ENCODE peak calls at places on chromosomes 4 and X, in ten cellular contexts. One of them, this sample, is unnamed.

GRCh38 chr4:48024522-48024921 is 8.0 kb downstream of the NIPAL1 start:
- DNase-seq in right atrium auricular region: no peak
- DNase-seq in Calu3: no peak
- DNase-seq in thyroid gland: no peak
- DNase-seq in CD8-positive, alpha-beta T cell: no peak
- DNase-seq in activated CD8-positive, alpha-beta T cell treated with anti-CD3 and anti-CD28 coated beads for 36 hours: no peak
- DNase-seq in retinal pigment epithelial cell: no peak
- DNase-seq in fibroblast of mammary gland: no peak
- DNase-seq in GM10248: no peak
- DNase-seq in pancreas: no peak
- DNase-seq in this sample: no peak

GRCh38 chr4:39078829-39079228 is 16.8 kb downstream of the KLHL5 start:
- DNase-seq in right atrium auricular region: no peak
- DNase-seq in Calu3: no peak
- DNase-seq in thyroid gland: no peak
- DNase-seq in CD8-positive, alpha-beta T cell: no peak
- DNase-seq in activated CD8-positive, alpha-beta T cell treated with anti-CD3 and anti-CD28 coated beads for 36 hours: no peak
- DNase-seq in retinal pigment epithelial cell: no peak
- DNase-seq in fibroblast of mammary gland: no peak
- DNase-seq in GM10248: no peak
- DNase-seq in pancreas: no peak
- DNase-seq in this sample: no peak

GRCh38 chrX:116427976-116428375 is 8.4 kb upstream of the SLC6A14 start:
- DNase-seq in right atrium auricular region: no peak
- DNase-seq in Calu3: no peak
- DNase-seq in thyroid gland: no peak
- DNase-seq in CD8-positive, alpha-beta T cell: no peak
- DNase-seq in activated CD8-positive, alpha-beta T cell treated with anti-CD3 and anti-CD28 coated beads for 36 hours: no peak
- DNase-seq in retinal pigment epithelial cell: no peak
- DNase-seq in fibroblast of mammary gland: no peak
- DNase-seq in GM10248: no peak
- DNase-seq in pancreas: no peak
- DNase-seq in this sample: no peak

GRCh38 chrX:152632445-152633097 is 5.1 kb upstream of the GABRQ start:
- DNase-seq in right atrium auricular region: no peak
- DNase-seq in Calu3: peak
- DNase-seq in thyroid gland: peak
- DNase-seq in CD8-positive, alpha-beta T cell: no peak
- DNase-seq in activated CD8-positive, alpha-beta T cell treated with anti-CD3 and anti-CD28 coated beads for 36 hours: peak
- DNase-seq in retinal pigment epithelial cell: no peak
- DNase-seq in fibroblast of mammary gland: peak
- DNase-seq in GM10248: no peak
- DNase-seq in pancreas: peak
- DNase-seq in this sample: peak

GRCh38 chr4:110850461-110851447 is 227.9 kb upstream of the PITX2 start:
- DNase-seq in right atrium auricular region: no peak
- DNase-seq in Calu3: no peak
- DNase-seq in thyroid gland: no peak
- DNase-seq in CD8-positive, alpha-beta T cell: no peak
- DNase-seq in activated CD8-positive, alpha-beta T cell treated with anti-CD3 and anti-CD28 coated beads for 36 hours: no peak
- DNase-seq in retinal pigment epithelial cell: no peak
- DNase-seq in fibroblast of mammary gland: no peak
- DNase-seq in GM10248: no peak
- DNase-seq in pancreas: no peak
- DNase-seq in this sample: no peak

GRCh38 chr4:139834210-139834609 is 168.6 kb downstream of the MGST2 start:
- DNase-seq in right atrium auricular region: no peak
- DNase-seq in Calu3: no peak
- DNase-seq in thyroid gland: no peak
- DNase-seq in CD8-positive, alpha-beta T cell: no peak
- DNase-seq in activated CD8-positive, alpha-beta T cell treated with anti-CD3 and anti-CD28 coated beads for 36 hours: no peak
- DNase-seq in retinal pigment epithelial cell: no peak
- DNase-seq in fibroblast of mammary gland: no peak
- DNase-seq in GM10248: no peak
- DNase-seq in pancreas: no peak
- DNase-seq in this sample: no peak

GRCh38 chrX:55867254-55867653 is 149.7 kb downstream of the RRAGB start:
- DNase-seq in right atrium auricular region: no peak
- DNase-seq in Calu3: peak
- DNase-seq in thyroid gland: no peak
- DNase-seq in CD8-positive, alpha-beta T cell: no peak
- DNase-seq in activated CD8-positive, alpha-beta T cell treated with anti-CD3 and anti-CD28 coated beads for 36 hours: peak
- DNase-seq in retinal pigment epithelial cell: no peak
- DNase-seq in fibroblast of mammary gland: peak
- DNase-seq in GM10248: no peak
- DNase-seq in pancreas: no peak
- DNase-seq in this sample: no peak

GRCh38 chr4:183873389-183874185 is 31.5 kb upstream of the STOX2 start:
- DNase-seq in right atrium auricular region: no peak
- DNase-seq in Calu3: no peak
- DNase-seq in thyroid gland: no peak
- DNase-seq in CD8-positive, alpha-beta T cell: no peak
- DNase-seq in activated CD8-positive, alpha-beta T cell treated with anti-CD3 and anti-CD28 coated beads for 36 hours: no peak
- DNase-seq in retinal pigment epithelial cell: no peak
- DNase-seq in fibroblast of mammary gland: no peak
- DNase-seq in GM10248: no peak
- DNase-seq in pancreas: no peak
- DNase-seq in this sample: no peak

GRCh38 chr4:80309301-80310004 is 26.1 kb upstream of the CFAP299 start:
- DNase-seq in right atrium auricular region: no peak
- DNase-seq in Calu3: no peak
- DNase-seq in thyroid gland: no peak
- DNase-seq in CD8-positive, alpha-beta T cell: no peak
- DNase-seq in activated CD8-positive, alpha-beta T cell treated with anti-CD3 and anti-CD28 coated beads for 36 hours: no peak
- DNase-seq in retinal pigment epithelial cell: peak
- DNase-seq in fibroblast of mammary gland: peak
- DNase-seq in GM10248: no peak
- DNase-seq in pancreas: no peak
- DNase-seq in this sample: no peak

GRCh38 chr4:121353213-121353612 is 27.6 kb downstream of the QRFPR start:
- DNase-seq in right atrium auricular region: no peak
- DNase-seq in Calu3: no peak
- DNase-seq in thyroid gland: no peak
- DNase-seq in CD8-positive, alpha-beta T cell: no peak
- DNase-seq in activated CD8-positive, alpha-beta T cell treated with anti-CD3 and anti-CD28 coated beads for 36 hours: no peak
- DNase-seq in retinal pigment epithelial cell: no peak
- DNase-seq in fibroblast of mammary gland: no peak
- DNase-seq in GM10248: no peak
- DNase-seq in pancreas: no peak
- DNase-seq in this sample: no peak

GRCh38 chr4:23981328-23981727 is 91.5 kb upstream of the PPARGC1A start:
- DNase-seq in right atrium auricular region: no peak
- DNase-seq in Calu3: no peak
- DNase-seq in thyroid gland: no peak
- DNase-seq in CD8-positive, alpha-beta T cell: no peak
- DNase-seq in activated CD8-positive, alpha-beta T cell treated with anti-CD3 and anti-CD28 coated beads for 36 hours: no peak
- DNase-seq in retinal pigment epithelial cell: no peak
- DNase-seq in fibroblast of mammary gland: no peak
- DNase-seq in GM10248: no peak
- DNase-seq in pancreas: no peak
- DNase-seq in this sample: no peak

GRCh38 chr4:74501579-74501978 is 56.6 kb downstream of the AREG start:
- DNase-seq in right atrium auricular region: no peak
- DNase-seq in Calu3: no peak
- DNase-seq in thyroid gland: no peak
- DNase-seq in CD8-positive, alpha-beta T cell: no peak
- DNase-seq in activated CD8-positive, alpha-beta T cell treated with anti-CD3 and anti-CD28 coated beads for 36 hours: no peak
- DNase-seq in retinal pigment epithelial cell: no peak
- DNase-seq in fibroblast of mammary gland: peak
- DNase-seq in GM10248: no peak
- DNase-seq in pancreas: no peak
- DNase-seq in this sample: no peak

GRCh38 chr4:32847466-32847865 is 2127.3 kb downstream of the PCDH7 start:
- DNase-seq in right atrium auricular region: no peak
- DNase-seq in Calu3: no peak
- DNase-seq in thyroid gland: no peak
- DNase-seq in CD8-positive, alpha-beta T cell: no peak
- DNase-seq in activated CD8-positive, alpha-beta T cell treated with anti-CD3 and anti-CD28 coated beads for 36 hours: no peak
- DNase-seq in retinal pigment epithelial cell: no peak
- DNase-seq in fibroblast of mammary gland: peak
- DNase-seq in GM10248: no peak
- DNase-seq in pancreas: no peak
- DNase-seq in this sample: no peak

DNA sequence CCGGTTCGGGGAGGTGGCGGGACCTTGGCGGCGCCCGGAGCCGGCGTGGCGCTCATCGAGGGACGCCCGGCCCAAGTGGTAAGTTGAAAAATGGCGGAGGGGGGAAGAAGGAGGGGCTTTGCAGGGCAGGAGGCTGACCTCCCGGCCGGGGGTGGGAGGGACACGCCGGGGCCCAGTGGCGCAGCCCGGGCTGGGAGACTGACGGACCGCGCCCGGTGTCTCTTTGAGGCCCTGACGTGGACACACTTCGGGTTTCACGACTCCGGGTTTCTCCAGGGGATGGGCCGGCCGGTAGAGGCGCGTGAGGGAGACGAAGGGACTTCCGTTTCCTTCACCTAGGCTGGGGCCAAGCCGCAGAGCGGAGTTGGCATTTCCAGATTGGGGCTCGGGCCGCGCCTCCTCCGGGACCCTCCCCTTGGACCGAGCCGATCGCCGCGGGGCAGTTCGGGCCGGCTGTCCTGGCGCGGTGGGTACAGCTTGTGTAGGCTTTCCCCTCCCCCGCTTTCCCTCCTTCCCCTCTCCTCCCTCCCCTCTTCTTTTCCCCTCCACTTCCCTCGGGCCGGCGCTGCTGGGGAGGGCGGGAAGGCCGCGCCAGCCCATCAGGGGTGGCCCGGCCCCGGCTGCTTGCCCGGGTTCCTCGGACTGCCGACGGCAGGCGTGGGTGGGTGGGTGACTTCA is at the start of gene XIAP:
- DNase-seq in right atrium auricular region: peak
- DNase-seq in Calu3: peak
- DNase-seq in thyroid gland: peak
- DNase-seq in CD8-positive, alpha-beta T cell: peak
- DNase-seq in activated CD8-positive, alpha-beta T cell treated with anti-CD3 and anti-CD28 coated beads for 36 hours: peak
- DNase-seq in retinal pigment epithelial cell: peak
- DNase-seq in fibroblast of mammary gland: peak
- DNase-seq in GM10248: peak
- DNase-seq in pancreas: peak
- DNase-seq in this sample: peak
- TF ChIP-seq CTCF in right atrium auricular region: no peak
- TF ChIP-seq CTCF in Calu3: no peak
- TF ChIP-seq CTCF in thyroid gland: no peak
- TF ChIP-seq CTCF in CD8-positive, alpha-beta T cell: no peak
- TF ChIP-seq CTCF in activated CD8-positive, alpha-beta T cell treated with anti-CD3 and anti-CD28 coated beads for 36 hours: no peak
- TF ChIP-seq CTCF in retinal pigment epithelial cell: no peak
- TF ChIP-seq CTCF in fibroblast of mammary gland: no peak
- TF ChIP-seq CTCF in GM10248: no peak
- TF ChIP-seq CTCF in pancreas: no peak
- TF ChIP-seq CTCF in this sample: no peak

GRCh38 chr4:133823177-133823576 is 378.4 kb downstream of the PABPC4L start:
- DNase-seq in right atrium auricular region: no peak
- DNase-seq in Calu3: no peak
- DNase-seq in thyroid gland: no peak
- DNase-seq in CD8-positive, alpha-beta T cell: no peak
- DNase-seq in activated CD8-positive, alpha-beta T cell treated with anti-CD3 and anti-CD28 coated beads for 36 hours: no peak
- DNase-seq in retinal pigment epithelial cell: no peak
- DNase-seq in fibroblast of mammary gland: no peak
- DNase-seq in GM10248: no peak
- DNase-seq in pancreas: no peak
- DNase-seq in this sample: no peak
- TF ChIP-seq CTCF in right atrium auricular region: no peak
- TF ChIP-seq CTCF in Calu3: no peak
- TF ChIP-seq CTCF in thyroid gland: no peak
- TF ChIP-seq CTCF in CD8-positive, alpha-beta T cell: no peak
- TF ChIP-seq CTCF in activated CD8-positive, alpha-beta T cell treated with anti-CD3 and anti-CD28 coated beads for 36 hours: no peak
- TF ChIP-seq CTCF in retinal pigment epithelial cell: no peak
- TF ChIP-seq CTCF in fibroblast of mammary gland: no peak
- TF ChIP-seq CTCF in GM10248: no peak
- TF ChIP-seq CTCF in pancreas: no peak
- TF ChIP-seq CTCF in this sample: no peak

DNA sequence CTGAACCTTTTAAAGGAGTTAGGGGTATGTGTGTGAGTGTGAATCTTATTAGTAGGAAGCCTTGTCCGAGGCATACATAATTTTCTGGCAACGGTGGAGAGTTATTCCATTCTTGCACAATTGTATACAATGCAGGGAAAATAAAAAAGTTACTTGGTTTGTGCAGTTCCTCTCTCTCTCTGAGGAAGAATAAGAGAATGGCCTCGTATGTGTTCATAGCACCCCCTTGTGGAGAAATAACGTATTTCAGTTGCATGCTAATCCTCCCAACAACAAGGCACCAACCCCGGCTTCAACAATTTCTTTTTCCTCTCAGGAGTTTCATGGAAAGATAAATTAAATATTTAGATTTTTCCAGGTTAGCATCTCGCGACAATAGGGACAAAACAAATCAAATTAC is 33.7 kb upstream of the FGF13 start:
- DNase-seq in right atrium auricular region: no peak
- DNase-seq in Calu3: peak
- DNase-seq in thyroid gland: no peak
- DNase-seq in CD8-positive, alpha-beta T cell: no peak
- DNase-seq in activated CD8-positive, alpha-beta T cell treated with anti-CD3 and anti-CD28 coated beads for 36 hours: peak
- DNase-seq in retinal pigment epithelial cell: peak
- DNase-seq in fibroblast of mammary gland: peak
- DNase-seq in GM10248: peak
- DNase-seq in pancreas: no peak
- DNase-seq in this sample: no peak
- TF ChIP-seq CTCF in right atrium auricular region: peak
- TF ChIP-seq CTCF in Calu3: no peak
- TF ChIP-seq CTCF in thyroid gland: peak
- TF ChIP-seq CTCF in CD8-positive, alpha-beta T cell: no peak
- TF ChIP-seq CTCF in activated CD8-positive, alpha-beta T cell treated with anti-CD3 and anti-CD28 coated beads for 36 hours: peak
- TF ChIP-seq CTCF in retinal pigment epithelial cell: peak
- TF ChIP-seq CTCF in fibroblast of mammary gland: peak
- TF ChIP-seq CTCF in GM10248: peak
- TF ChIP-seq CTCF in pancreas: peak
- TF ChIP-seq CTCF in this sample: no peak

GRCh38 chrX:129462707-129463106 is 60.6 kb downstream of the SMARCA1 start:
- DNase-seq in right atrium auricular region: no peak
- DNase-seq in Calu3: no peak
- DNase-seq in thyroid gland: no peak
- DNase-seq in CD8-positive, alpha-beta T cell: no peak
- DNase-seq in activated CD8-positive, alpha-beta T cell treated with anti-CD3 and anti-CD28 coated beads for 36 hours: no peak
- DNase-seq in retinal pigment epithelial cell: no peak
- DNase-seq in fibroblast of mammary gland: no peak
- DNase-seq in GM10248: no peak
- DNase-seq in pancreas: no peak
- DNase-seq in this sample: no peak
- TF ChIP-seq CTCF in right atrium auricular region: peak
- TF ChIP-seq CTCF in Calu3: no peak
- TF ChIP-seq CTCF in thyroid gland: no peak
- TF ChIP-seq CTCF in CD8-positive, alpha-beta T cell: no peak
- TF ChIP-seq CTCF in activated CD8-positive, alpha-beta T cell treated with anti-CD3 and anti-CD28 coated beads for 36 hours: no peak
- TF ChIP-seq CTCF in retinal pigment epithelial cell: no peak
- TF ChIP-seq CTCF in fibroblast of mammary gland: peak
- TF ChIP-seq CTCF in GM10248: no peak
- TF ChIP-seq CTCF in pancreas: no peak
- TF ChIP-seq CTCF in this sample: no peak